ENCODE peak calls at places on chromosomes 11 and 22, in ten cellular contexts. V is H1, N is tibial nerve, H is stomach, E is NB4, S is esophagus squamous epithelium, D is testis, J is A549, T is IMR-90, C is sigmoid colon. Z is an unnamed sample.

GRCh38 chr11:10288316-10288715 is 5.7 kb downstream of the SBF2 start:
- DNase-seq in V (no peak), N (no peak), H (no peak), E (no peak), S (no peak), D (no peak), J (no peak), T (no peak), C (no peak), Z (no peak)

GRCh38 chr22:50621491-50621880 is 6.5 kb downstream of the ARSA start:
- DNase-seq in V (no peak), N (no peak), H (no peak), E (peak), S (no peak), D (no peak), J (no peak), T (no peak), C (no peak), Z (no peak)

GRCh38 chr11:95736268-95737208 is 53.0 kb downstream of the FAM76B start:
- DNase-seq in V (no peak), N (no peak), H (no peak), E (no peak), S (no peak), D (peak), J (no peak), T (no peak), C (no peak), Z (no peak)

GRCh38 chr22:47047321-47048122 is 285.1 kb downstream of the TBC1D22A start:
- DNase-seq in V (no peak), N (no peak), H (no peak), E (no peak), S (no peak), D (no peak), J (no peak), T (no peak), C (peak), Z (no peak)

GRCh38 chr11:59875856-59876519 is 2.6 kb upstream of the OOSP3 start:
- DNase-seq in V (no peak), N (no peak), H (no peak), E (no peak), S (no peak), D (no peak), J (no peak), T (no peak), C (no peak), Z (no peak)

GRCh38 chr11:78830277-78830676 is 255.6 kb upstream of the NARS2 start:
- DNase-seq in V (no peak), N (no peak), H (no peak), E (no peak), S (no peak), D (no peak), J (no peak), T (no peak), C (no peak), Z (no peak)

GRCh38 chr11:99531468-99531867 is 510.7 kb downstream of the CNTN5 start:
- DNase-seq in V (no peak), N (no peak), H (no peak), E (no peak), S (no peak), D (no peak), J (no peak), T (no peak), C (no peak), Z (no peak)

GRCh38 chr11:134862796-134863195 is 450.8 kb upstream of the B3GAT1 start:
- DNase-seq in V (no peak), N (no peak), H (no peak), E (no peak), S (no peak), D (no peak), J (no peak), T (no peak), C (no peak), Z (no peak)

GRCh38 chr22:39148727-39149535 is 3.5 kb downstream of the CBX7 start:
- DNase-seq in V (no peak), N (peak), H (peak), E (peak), S (no peak), D (peak), J (no peak), T (no peak), C (peak), Z (no peak)

GRCh38 chr11:55847453-55847852 is 8.9 kb downstream of the OR5D16 start:
- DNase-seq in V (no peak), N (no peak), H (no peak), E (no peak), S (no peak), D (no peak), J (no peak), T (no peak), C (no peak), Z (no peak)

GRCh38 chr22:46742576-46743221 is 4.6 kb upstream of the CERK start:
- DNase-seq in V (no peak), N (no peak), H (no peak), E (no peak), S (no peak), D (no peak), J (peak), T (no peak), C (no peak), Z (no peak)

GRCh38 chr11:79274636-79275315 is 166.1 kb downstream of the TENM4 start:
- DNase-seq in V (no peak), N (no peak), H (no peak), E (no peak), S (no peak), D (no peak), J (no peak), T (peak), C (no peak), Z (no peak)

GRCh38 chr11:124943242-124943641 is 7.4 kb upstream of the HEPACAM start:
- DNase-seq in V (no peak), N (no peak), H (no peak), E (no peak), S (no peak), D (no peak), J (no peak), T (no peak), C (no peak), Z (no peak)

GRCh38 chr22:40720538-40721256 is 41.4 kb downstream of the MCHR1 start:
- DNase-seq in V (no peak), N (no peak), H (no peak), E (no peak), S (no peak), D (no peak), J (peak), T (peak), C (no peak), Z (no peak)

GRCh38 chr11:31813961-31814868 is 3.1 kb upstream of the PAX6 start:
- DNase-seq in V (no peak), N (no peak), H (no peak), E (no peak), S (no peak), D (no peak), J (no peak), T (no peak), C (peak), Z (no peak)

GRCh38 chr11:40514124-40514523 is 945.3 kb downstream of the LRRC4C start:
- DNase-seq in V (no peak), N (no peak), H (no peak), E (no peak), S (no peak), D (no peak), J (peak), T (no peak), C (no peak), Z (no peak)

GRCh38 chr22:39514373-39514973 is 5.9 kb upstream of the ATF4 start:
- DNase-seq in V (no peak), N (peak), H (peak), E (peak), S (no peak), D (peak), J (no peak), T (peak), C (no peak), Z (no peak)

GRCh38 chr11:32374261-32374711 is 61.1 kb downstream of the WT1 start:
- DNase-seq in V (peak), N (peak), H (no peak), E (peak), S (no peak), D (peak), J (peak), T (peak), C (no peak), Z (no peak)

GRCh38 chr11:71532016-71532610 is 5.0 kb downstream of the KRTAP5-7 start:
- DNase-seq in V (no peak), N (no peak), H (no peak), E (no peak), S (no peak), D (no peak), J (no peak), T (no peak), C (no peak), Z (no peak)

GRCh38 chr11:122159173-122159701 is 43.2 kb upstream of the BLID start:
- DNase-seq in V (no peak), N (no peak), H (no peak), E (peak), S (no peak), D (peak), J (peak), T (peak), C (peak), Z (no peak)

GRCh38 chr11:113529606-113530005 is 54.4 kb upstream of the DRD2 start:
- DNase-seq in V (no peak), N (no peak), H (no peak), E (no peak), S (no peak), D (no peak), J (no peak), T (no peak), C (no peak), Z (no peak)

GRCh38 chr11:86888164-86888977 is 66.8 kb downstream of the FZD4 start:
- DNase-seq in V (no peak), N (no peak), H (no peak), E (no peak), S (no peak), D (no peak), J (no peak), T (peak), C (no peak), Z (no peak)

GRCh38 chr22:48277868-48278581 is 1515.6 kb downstream of the TBC1D22A start:
- DNase-seq in V (no peak), N (no peak), H (no peak), E (peak), S (no peak), D (no peak), J (no peak), T (no peak), C (peak), Z (no peak)

GRCh38 chr11:110026823-110027626 is 66.2 kb upstream of the ZC3H12C start:
- DNase-seq in V (no peak), N (peak), H (no peak), E (peak), S (no peak), D (no peak), J (no peak), T (peak), C (no peak), Z (no peak)

GRCh38 chr11:77547863-77548551 is 41.7 kb upstream of the AQP11 start:
- DNase-seq in V (peak), N (peak), H (no peak), E (peak), S (peak), D (peak), J (peak), T (peak), C (no peak), Z (peak)

GRCh38 chr11:45179686-45180085 is 33.2 kb downstream of the PRDM11 start:
- DNase-seq in V (no peak), N (no peak), H (no peak), E (no peak), S (no peak), D (no peak), J (no peak), T (no peak), C (peak), Z (no peak)

GRCh38 chr11:90124371-90124770 is 10.1 kb upstream of the NAALAD2 start:
- DNase-seq in V (no peak), N (no peak), H (no peak), E (no peak), S (no peak), D (no peak), J (no peak), T (no peak), C (no peak), Z (no peak)
- TF ChIP-seq POLR2A in V (no peak), N (no peak), H (no peak), E (no peak), S (no peak), D (no peak), J (no peak), T (no peak), C (no peak), Z (no peak)

GRCh38 chr22:37337204-37337943 is 55.1 kb downstream of the CYTH4 start:
- DNase-seq in V (no peak), N (no peak), H (no peak), E (peak), S (no peak), D (no peak), J (peak), T (peak), C (no peak), Z (peak)

GRCh38 chr22:37334859-37335818 is 52.8 kb downstream of the CYTH4 start:
- DNase-seq in V (peak), N (no peak), H (no peak), E (peak), S (no peak), D (no peak), J (peak), T (no peak), C (no peak), Z (no peak)

GRCh38 chr22:37336474-37337028 is 54.2 kb downstream of the CYTH4 start:
- DNase-seq in V (no peak), N (no peak), H (peak), E (no peak), S (no peak), D (no peak), J (peak), T (no peak), C (no peak), Z (no peak)

GRCh38 chr22:37334461-37334858 is 52.2 kb downstream of the CYTH4 start:
- DNase-seq in V (no peak), N (no peak), H (no peak), E (no peak), S (no peak), D (no peak), J (no peak), T (no peak), C (no peak), Z (no peak)

GRCh38 chr22:37335819-37336199 is 53.5 kb downstream of the CYTH4 start:
- DNase-seq in V (no peak), N (no peak), H (no peak), E (no peak), S (no peak), D (no peak), J (no peak), T (no peak), C (no peak), Z (no peak)
- TF ChIP-seq POLR2A in V (no peak), N (no peak), H (no peak), E (no peak), S (no peak), D (no peak), J (no peak), T (no peak), C (no peak), Z (no peak)

GRCh38 chr11:111925953-111926352 is 7.2 kb downstream of the C11orf52 start:
- DNase-seq in V (no peak), N (no peak), H (no peak), E (no peak), S (no peak), D (no peak), J (no peak), T (no peak), C (peak), Z (no peak)

GRCh38 chr11:111930472-111930871 is 6.7 kb upstream of the DIXDC1 start:
- DNase-seq in V (no peak), N (no peak), H (no peak), E (no peak), S (no peak), D (no peak), J (no peak), T (no peak), C (no peak), Z (no peak)

GRCh38 chr11:111923951-111924350 is 5.2 kb downstream of the C11orf52 start:
- DNase-seq in V (no peak), N (no peak), H (no peak), E (no peak), S (no peak), D (no peak), J (no peak), T (no peak), C (peak), Z (no peak)

GRCh38 chr11:111923351-111923788 is 4.7 kb downstream of the C11orf52 start:
- DNase-seq in V (no peak), N (peak), H (no peak), E (no peak), S (no peak), D (peak), J (no peak), T (peak), C (peak), Z (no peak)

GRCh38 chr11:111926505-111927391 is 8.0 kb downstream of the C11orf52 start:
- DNase-seq in V (peak), N (peak), H (peak), E (peak), S (peak), D (peak), J (peak), T (peak), C (peak), Z (peak)
- TF ChIP-seq POLR2A in V (peak), N (peak), H (no peak), E (peak), S (peak), D (peak), J (peak), T (peak), C (peak), Z (no peak)

GRCh38 chr11:116833816-116834534 is 3.4 kb downstream of the APOA1 start:
- DNase-seq in V (no peak), N (no peak), H (no peak), E (no peak), S (no peak), D (no peak), J (no peak), T (no peak), C (no peak), Z (no peak)

GRCh38 chr11:116835042-116835772 is 2.2 kb downstream of the APOA1 start:
- DNase-seq in V (no peak), N (no peak), H (no peak), E (peak), S (no peak), D (no peak), J (no peak), T (no peak), C (peak), Z (no peak)

GRCh38 chr11:116836648-116837023 is 786 bp downstream of the APOA1 start:
- DNase-seq in V (no peak), N (no peak), H (no peak), E (no peak), S (no peak), D (no peak), J (no peak), T (no peak), C (peak), Z (no peak)

GRCh38 chr11:116837231-116838091 is at the start of gene APOA1:
- DNase-seq in V (no peak), N (no peak), H (no peak), E (no peak), S (no peak), D (peak), J (no peak), T (no peak), C (peak), Z (no peak)

DNA sequence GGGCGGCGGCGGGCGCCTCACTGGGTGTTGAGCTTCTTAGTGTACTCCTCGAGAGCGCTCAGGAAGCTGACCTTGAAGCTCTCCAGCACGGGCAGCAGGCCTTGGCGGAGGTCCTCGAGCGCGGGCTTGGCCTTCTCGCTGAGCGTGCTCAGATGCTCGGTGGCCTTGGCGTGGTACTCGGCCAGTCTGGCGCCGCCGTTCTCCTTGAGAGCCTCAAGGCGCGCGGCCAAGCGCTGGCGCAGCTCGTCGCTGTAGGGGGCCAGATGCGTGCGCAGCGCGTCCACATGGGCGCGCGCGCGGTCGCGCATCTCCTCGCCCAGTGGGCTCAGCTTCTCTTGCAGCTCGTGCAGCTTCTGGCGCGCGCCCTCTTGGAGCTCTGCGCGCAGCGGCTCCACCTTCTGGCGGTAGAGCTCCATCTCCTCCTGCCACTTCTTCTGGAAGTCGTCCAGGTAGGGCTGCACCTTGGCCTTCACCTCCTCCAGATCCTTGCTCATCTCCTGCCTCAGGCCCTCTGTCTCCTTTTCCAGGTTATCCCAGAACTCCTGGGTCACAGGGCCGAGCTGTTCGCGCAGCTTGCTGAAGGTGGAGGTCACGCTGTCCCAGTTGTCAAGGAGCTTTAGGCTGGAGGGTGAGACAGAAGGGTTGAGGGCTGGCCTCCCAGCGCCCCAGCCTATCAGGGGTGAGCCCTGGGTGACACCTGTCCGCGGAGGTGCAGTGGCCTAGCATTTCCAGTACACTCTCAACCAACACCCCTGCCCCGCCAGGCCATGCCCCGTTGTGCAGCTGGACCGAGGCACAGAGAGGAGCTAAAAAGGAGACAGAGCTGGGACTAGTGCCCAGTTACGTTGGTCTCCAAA is 1.4 kb downstream of the APOA1 start:
- DNase-seq in V (peak), N (peak), H (peak), E (peak), S (no peak), D (peak), J (peak), T (peak), C (peak), Z (no peak)
- TF ChIP-seq POLR2A in V (no peak), N (no peak), H (no peak), E (peak), S (no peak), D (no peak), J (peak), T (no peak), C (no peak), Z (no peak)